ENCODE peak calls at places on chromosomes 1 and 21, in nine cellular contexts. M is left lobe of liver; P is progenitor cell of endocrine pancreas; I is Caki2; L is foreskin fibroblast; R is AG10803; K is stimulated activated CD8-positive, alpha-beta memory T cell treated with anti-CD3 and anti-CD28 coated beads, Interleukin-15, amount 100 ng/mL, for 1 hour; E is stimulated activated CD4-positive, alpha-beta T cell treated with anti-CD3 and anti-CD28 coated beads, Interleukin-12 subunit alpha, Interleukin-12 subunit beta, amount 100 ng/mL, for 4 hours; J is LHCN-M2. D is an unnamed sample.

GRCh38 chr21:45166931-45167330 is 92.6 kb downstream of the ADARB1 start:
- DNase-seq in E (no peak), L (no peak), I (no peak), P (no peak), K (no peak), M (no peak), J (no peak), R (no peak), D (no peak)

GRCh38 chr1:161949543-161949942 is 74.1 kb downstream of the OLFML2B start:
- DNase-seq in E (no peak), I (no peak), P (no peak), L (no peak), R (no peak), J (no peak), K (no peak), M (no peak), D (no peak)

GRCh38 chr1:164765557-164765956 is 206.6 kb downstream of the PBX1 start:
- DNase-seq in J (peak), M (no peak), L (peak), K (no peak), R (peak), I (peak), E (no peak), P (no peak), D (no peak)

GRCh38 chr1:212161231-212161781 is 123.9 kb upstream of the PPP2R5A start:
- DNase-seq in J (peak), R (peak), L (peak), M (no peak), I (no peak), E (no peak), K (no peak), P (no peak), D (no peak)

GRCh38 chr1:21775985-21776562 is 6.9 kb downstream of the USP48 start:
- DNase-seq in P (no peak), K (no peak), R (peak), I (no peak), M (no peak), L (no peak), E (no peak), J (peak), D (no peak)

GRCh38 chr1:47196622-47197021 is 6.8 kb upstream of the PDZK1IP1 start:
- DNase-seq in I (no peak), P (no peak), L (no peak), K (no peak), J (no peak), R (no peak), M (no peak), E (no peak), D (no peak)

GRCh38 chr1:12580054-12580887 is 37.7 kb downstream of the DHRS3 start:
- DNase-seq in M (no peak), E (no peak), R (peak), J (peak), I (no peak), P (no peak), K (no peak), L (no peak), D (no peak)

GRCh38 chr1:116984406-116985160 is 17.0 kb upstream of the CD101 start:
- DNase-seq in P (no peak), R (peak), J (no peak), M (no peak), I (no peak), K (no peak), E (no peak), L (no peak), D (no peak)

GRCh38 chr21:37642493-37642892 is 273.8 kb downstream of the KCNJ6 start:
- DNase-seq in I (no peak), K (no peak), M (no peak), P (no peak), J (no peak), R (no peak), L (no peak), E (peak), D (no peak)

GRCh38 chr1:156658945-156659574 is 17.1 kb downstream of the BCAN start:
- DNase-seq in L (no peak), K (no peak), P (no peak), M (no peak), E (no peak), J (no peak), I (no peak), R (no peak), D (no peak)

GRCh38 chr1:161335796-161336195 is 21.6 kb downstream of the SDHC start:
- DNase-seq in L (no peak), J (no peak), I (no peak), K (no peak), E (no peak), P (no peak), R (peak), M (no peak), D (no peak)